ENCODE peak calls at places on chromosomes 6 and 20, in seven cellular contexts. E is left ventricle myocardium inferior; L is AG09309; M is body of pancreas; V is mesothelial cell of epicardium; O is CD8-positive, alpha-beta T cell; R is fibroblast of lung. H is an unnamed sample.

GRCh38 chr20:45036044-45036755 is 64.7 kb downstream of the KCNS1 start:
- DNase-seq in E (no peak), L (no peak), M (no peak), V (no peak), O (peak), R (peak), H (peak)

GRCh38 chr20:12371955-12372354 is 454.3 kb downstream of the BTBD3 start:
- DNase-seq in E (no peak), L (no peak), M (no peak), V (no peak), O (no peak), R (no peak), H (no peak)

GRCh38 chr6:17972074-17972966 is 15.1 kb downstream of the KIF13A start:
- DNase-seq in E (no peak), L (no peak), M (no peak), V (no peak), O (no peak), R (no peak), H (no peak)

GRCh38 chr6:134419717-134420116 is 101.8 kb upstream of the SGK1 start:
- DNase-seq in E (no peak), L (no peak), M (no peak), V (no peak), O (no peak), R (peak), H (peak)

GRCh38 chr20:39338977-39339376 is 376.8 kb downstream of the DHX35 start:
- DNase-seq in E (peak), L (no peak), M (peak), V (no peak), O (no peak), R (no peak), H (no peak)

GRCh38 chr6:52546678-52547077 is 30.2 kb downstream of the TRAM2 start:
- DNase-seq in E (no peak), L (no peak), M (no peak), V (no peak), O (no peak), R (no peak), H (no peak)

GRCh38 chr6:32970413-32971244 is 2.2 kb downstream of the BRD2 start:
- DNase-seq in E (peak), L (peak), M (peak), V (peak), O (peak), R (peak), H (peak)

GRCh38 chr6:155181498-155181897 is 82.3 kb upstream of the CLDN20 start:
- DNase-seq in E (no peak), L (no peak), M (no peak), V (no peak), O (no peak), R (no peak), H (no peak)

GRCh38 chr6:17583811-17584210 is 16.3 kb upstream of the FAM8A1 start:
- DNase-seq in E (no peak), L (no peak), M (peak), V (no peak), O (no peak), R (peak), H (no peak)

GRCh38 chr20:21372016-21372415 is 25.3 kb downstream of the NKX2-4 start:
- DNase-seq in E (no peak), L (no peak), M (no peak), V (no peak), O (no peak), R (no peak), H (no peak)

GRCh38 chr6:9039258-9039657 is 603.9 kb upstream of the SLC35B3 start:
- DNase-seq in E (no peak), L (no peak), M (no peak), V (no peak), O (no peak), R (no peak), H (no peak)

GRCh38 chr20:41783423-41784220 is 165.4 kb upstream of the CHD6 start:
- DNase-seq in E (no peak), L (no peak), M (no peak), V (no peak), O (no peak), R (no peak), H (no peak)

GRCh38 chr6:11331136-11331535 is 98.7 kb upstream of the NEDD9 start:
- DNase-seq in E (no peak), L (no peak), M (no peak), V (no peak), O (no peak), R (no peak), H (no peak)

GRCh38 chr6:21999012-21999528 is 297.8 kb downstream of the PRL start:
- DNase-seq in E (no peak), L (peak), M (no peak), V (no peak), O (no peak), R (no peak), H (peak)

GRCh38 chr6:46175446-46175845 is 4.7 kb upstream of the ENPP5 start:
- DNase-seq in E (no peak), L (no peak), M (no peak), V (no peak), O (no peak), R (no peak), H (no peak)

GRCh38 chr6:89799756-89800155 is 19.8 kb downstream of the MDN1 start:
- DNase-seq in E (no peak), L (no peak), M (no peak), V (no peak), O (no peak), R (no peak), H (no peak)

GRCh38 chr20:33433465-33433864 is 10.1 kb downstream of the SNTA1 start:
- DNase-seq in E (peak), L (no peak), M (peak), V (no peak), O (no peak), R (no peak), H (no peak)

GRCh38 chr6:2784061-2784460 is 18.9 kb downstream of the WRNIP1 start:
- DNase-seq in E (no peak), L (no peak), M (no peak), V (no peak), O (no peak), R (no peak), H (no peak)

GRCh38 chr6:115241373-115241772 is 819.3 kb downstream of the FRK start:
- DNase-seq in E (no peak), L (no peak), M (no peak), V (no peak), O (no peak), R (no peak), H (no peak)
- TF ChIP-seq CTCF in E (no peak), L (no peak), M (no peak), V (no peak), O (no peak), R (no peak), H (no peak)

GRCh38 chr6:169420912-169421543 is 167.4 kb upstream of the THBS2 start:
- DNase-seq in E (no peak), L (no peak), M (peak), V (no peak), O (no peak), R (peak), H (no peak)
- TF ChIP-seq CTCF in E (no peak), L (no peak), M (peak), V (peak), O (peak), R (peak), H (peak)

DNA sequence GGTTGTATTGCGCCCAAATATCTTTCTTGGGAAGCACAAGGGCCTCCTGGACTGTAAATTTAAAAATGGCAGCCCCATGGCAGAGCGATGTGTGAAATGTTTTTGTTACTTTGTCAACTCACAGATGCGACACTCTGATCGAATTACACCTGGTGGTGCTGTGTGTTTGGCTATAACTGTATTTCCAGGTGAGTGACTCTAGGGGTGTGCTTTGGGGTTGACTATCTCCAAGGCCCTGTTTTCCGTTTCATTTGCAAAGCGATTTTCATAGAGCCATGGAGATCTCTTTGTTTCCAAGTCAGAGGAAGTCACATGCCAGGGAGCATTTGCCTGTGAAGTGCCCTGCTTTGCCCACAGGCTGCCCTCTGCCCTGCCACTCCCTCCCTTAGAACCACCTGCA is 93.5 kb downstream of the CDC5L start:
- DNase-seq in E (no peak), L (no peak), M (no peak), V (no peak), O (no peak), R (no peak), H (no peak)
- TF ChIP-seq CTCF in E (no peak), L (no peak), M (no peak), V (no peak), O (no peak), R (no peak), H (no peak)

DNA sequence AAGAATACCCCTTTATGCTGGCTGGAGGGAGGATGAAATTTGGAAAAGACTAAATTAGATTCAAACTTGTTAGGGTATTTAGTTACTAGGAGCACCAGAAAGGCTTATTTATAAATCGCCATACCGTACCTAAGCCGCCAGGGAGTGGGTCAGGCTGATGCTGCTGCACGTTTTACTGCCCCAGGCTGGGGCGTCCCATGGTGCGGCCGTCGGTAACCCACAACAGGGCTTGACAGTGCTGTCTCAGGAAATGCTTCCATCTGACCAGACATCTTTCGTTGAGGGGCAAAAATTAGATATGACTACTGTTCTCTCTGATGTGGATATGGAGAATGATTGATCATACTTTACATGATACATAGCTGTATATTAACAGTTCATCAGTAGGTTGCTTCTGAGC is 52.9 kb downstream of the ARID1B start:
- DNase-seq in E (no peak), L (no peak), M (no peak), V (no peak), O (no peak), R (no peak), H (no peak)
- TF ChIP-seq CTCF in E (no peak), L (no peak), M (no peak), V (no peak), O (no peak), R (no peak), H (no peak)

GRCh38 chr20:17883592-17884317 is 84.8 kb downstream of the SNX5 start:
- DNase-seq in E (no peak), L (no peak), M (no peak), V (no peak), O (no peak), R (no peak), H (no peak)
- TF ChIP-seq CTCF in E (no peak), L (no peak), M (no peak), V (no peak), O (no peak), R (no peak), H (no peak)

GRCh38 chr20:63178889-63179751 is 36.8 kb downstream of the YTHDF1 start:
- DNase-seq in E (peak), L (no peak), M (peak), V (no peak), O (peak), R (peak), H (no peak)
- TF ChIP-seq CTCF in E (peak), L (peak), M (peak), V (no peak), O (peak), R (peak), H (peak)

GRCh38 chr6:112269165-112269564 is 14.8 kb upstream of the LAMA4 start:
- DNase-seq in E (no peak), L (no peak), M (no peak), V (no peak), O (no peak), R (no peak), H (peak)
- TF ChIP-seq CTCF in E (peak), L (peak), M (no peak), V (no peak), O (no peak), R (peak), H (peak)